ENCODE peak calls at places on chromosomes 6 and 20, in seven cellular contexts. M is CD4-positive, alpha-beta T cell; X is activated naive CD8-positive, alpha-beta T cell treated with anti-CD3 and anti-CD28 coated beads, Interleukin-2, amount 50 U/mL, for 24 hours; K is NCI-H524; V is GM12878; Q is T-helper 9 cell; G is stimulated activated CD4-positive, alpha-beta T cell treated with anti-CD3 and anti-CD28 coated beads, TNF-alpha, amount 100 ng/mL, for 1 hour. Z is an unnamed sample.

GRCh38 chr20:50281831-50282591 is 91.4 kb downstream of the CEBPB start:
- DNase-seq in M (no peak), X (peak; percentile 40), K (no peak), V (no peak), Q (no peak), G (no peak), Z (peak; percentile 26)

GRCh38 chr6:19410477-19410876 is 426.7 kb upstream of the ID4 start:
- DNase-seq in M (no peak), X (no peak), K (no peak), V (no peak), Q (no peak), G (no peak), Z (no peak)

GRCh38 chr6:98215531-98215930 is 618.8 kb upstream of the POU3F2 start:
- DNase-seq in M (no peak), X (no peak), K (no peak), V (no peak), Q (no peak), G (no peak), Z (no peak)

GRCh38 chr6:32153252-32153834 is 598 bp upstream of the PPT2 start:
- DNase-seq in M (no peak), X (peak; percentile 22), K (peak; percentile 89), V (no peak), Q (no peak), G (no peak), Z (no peak)

GRCh38 chr20:31712112-31712553 is 10.5 kb downstream of the BCL2L1 start:
- DNase-seq in M (no peak), X (no peak), K (no peak), V (no peak), Q (no peak), G (no peak), Z (no peak)

GRCh38 chr6:170256641-170257040 is 34.2 kb downstream of the DLL1 start:
- DNase-seq in M (no peak), X (no peak), K (no peak), V (no peak), Q (no peak), G (no peak), Z (no peak)

GRCh38 chr6:144809120-144809519 is 524.0 kb downstream of the UTRN start:
- DNase-seq in M (no peak), X (no peak), K (no peak), V (no peak), Q (no peak), G (no peak), Z (no peak)

GRCh38 chr6:29419516-29419915 is 4.8 kb downstream of the OR12D1 start:
- DNase-seq in M (no peak), X (no peak), K (no peak), V (no peak), Q (no peak), G (no peak), Z (no peak)

GRCh38 chr6:11769244-11769643 is 9.4 kb downstream of the ADTRP start:
- DNase-seq in M (no peak), X (no peak), K (no peak), V (no peak), Q (no peak), G (no peak), Z (no peak)

GRCh38 chr6:75205776-75206334 is at the start of gene COL12A1:
- DNase-seq in M (no peak), X (peak; percentile 14), K (peak; percentile 44), V (no peak), Q (no peak), G (no peak), Z (peak; percentile 66)

GRCh38 chr6:129853996-129854711 is 7.0 kb downstream of the TMEM244 start:
- DNase-seq in M (no peak), X (no peak), K (no peak), V (no peak), Q (no peak), G (no peak), Z (no peak)

GRCh38 chr6:44301782-44302564 is 11.2 kb downstream of the AARS2 start:
- DNase-seq in M (no peak), X (no peak), K (no peak), V (no peak), Q (no peak), G (no peak), Z (no peak)

Z was measured in endothelial cell.